ENCODE peak calls at places on chromosomes 1 and 21, in five cellular contexts. One of them, this sample, is unnamed.

GRCh38 chr1:170010443-170010842 is 64.1 kb downstream of the KIFAP3 start:
- DNase-seq in WTC11: peak
- DNase-seq in cardiac fibroblast: peak
- DNase-seq in H9: no peak
- DNase-seq in activated B cell treated with CpG ODN at 0.5 μM for 24 hours: no peak
- DNase-seq in this sample: no peak

GRCh38 chr1:155139895-155140629 is at the start of gene DPM3:
- DNase-seq in WTC11: peak
- DNase-seq in cardiac fibroblast: peak
- DNase-seq in H9: peak
- DNase-seq in activated B cell treated with CpG ODN at 0.5 μM for 24 hours: peak
- DNase-seq in this sample: peak

GRCh38 chr1:175373786-175374623 is 181.4 kb upstream of the KIAA0040 start:
- DNase-seq in WTC11: peak
- DNase-seq in cardiac fibroblast: no peak
- DNase-seq in H9: peak
- DNase-seq in activated B cell treated with CpG ODN at 0.5 μM for 24 hours: no peak
- DNase-seq in this sample: peak

GRCh38 chr1:243416510-243416909 is 160.7 kb downstream of the SDCCAG8 start:
- DNase-seq in WTC11: no peak
- DNase-seq in cardiac fibroblast: no peak
- DNase-seq in H9: no peak
- DNase-seq in activated B cell treated with CpG ODN at 0.5 μM for 24 hours: no peak
- DNase-seq in this sample: no peak

GRCh38 chr1:80384037-80384830 is 1377.7 kb upstream of the ADGRL4 start:
- DNase-seq in WTC11: no peak
- DNase-seq in cardiac fibroblast: peak
- DNase-seq in H9: no peak
- DNase-seq in activated B cell treated with CpG ODN at 0.5 μM for 24 hours: no peak
- DNase-seq in this sample: no peak

GRCh38 chr1:85417017-85417416 is 47.9 kb downstream of the DDAH1 start:
- DNase-seq in WTC11: peak
- DNase-seq in cardiac fibroblast: no peak
- DNase-seq in H9: peak
- DNase-seq in activated B cell treated with CpG ODN at 0.5 μM for 24 hours: no peak
- DNase-seq in this sample: no peak

GRCh38 chr1:234597894-234598293 is 12.1 kb downstream of the IRF2BP2 start:
- DNase-seq in WTC11: peak
- DNase-seq in cardiac fibroblast: peak
- DNase-seq in H9: no peak
- DNase-seq in activated B cell treated with CpG ODN at 0.5 μM for 24 hours: peak
- DNase-seq in this sample: no peak

GRCh38 chr1:53634571-53634979 is 104.4 kb downstream of the GLIS1 start:
- DNase-seq in WTC11: peak
- DNase-seq in cardiac fibroblast: no peak
- DNase-seq in H9: peak
- DNase-seq in activated B cell treated with CpG ODN at 0.5 μM for 24 hours: no peak
- DNase-seq in this sample: no peak

GRCh38 chr1:178738780-178739179 is 13.7 kb downstream of the RALGPS2 start:
- DNase-seq in WTC11: no peak
- DNase-seq in cardiac fibroblast: no peak
- DNase-seq in H9: no peak
- DNase-seq in activated B cell treated with CpG ODN at 0.5 μM for 24 hours: no peak
- DNase-seq in this sample: no peak

GRCh38 chr1:206674745-206675175 is 9.9 kb upstream of the MAPKAPK2 start:
- DNase-seq in WTC11: no peak
- DNase-seq in cardiac fibroblast: peak
- DNase-seq in H9: no peak
- DNase-seq in activated B cell treated with CpG ODN at 0.5 μM for 24 hours: no peak
- DNase-seq in this sample: no peak

GRCh38 chr1:162023547-162024501 is at the start of gene OLFML2B:
- DNase-seq in WTC11: peak
- DNase-seq in cardiac fibroblast: peak
- DNase-seq in H9: peak
- DNase-seq in activated B cell treated with CpG ODN at 0.5 μM for 24 hours: no peak
- DNase-seq in this sample: peak

DNA sequence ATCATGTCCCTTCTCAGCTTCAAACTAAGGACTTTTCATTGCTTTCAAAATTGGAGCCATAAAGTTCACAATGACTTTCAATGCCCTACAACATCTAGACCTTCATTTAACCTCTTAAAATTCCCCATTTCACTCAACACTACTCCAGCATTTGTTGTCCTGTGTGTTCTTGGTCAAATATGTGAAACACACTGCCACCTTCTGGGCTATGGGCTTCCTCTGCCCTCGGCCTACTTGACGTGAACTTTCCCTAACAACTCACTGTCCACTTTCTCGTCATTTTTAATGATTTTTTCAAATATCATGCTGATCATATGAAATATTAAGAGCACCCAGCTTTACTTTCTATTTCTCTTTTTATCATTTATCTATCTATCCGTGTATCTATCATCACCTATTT is 2018.4 kb downstream of the NCAM2 start:
- DNase-seq in WTC11: peak
- DNase-seq in cardiac fibroblast: no peak
- DNase-seq in H9: peak
- DNase-seq in activated B cell treated with CpG ODN at 0.5 μM for 24 hours: no peak
- DNase-seq in this sample: no peak
- TF ChIP-seq CTCF in WTC11: no peak
- TF ChIP-seq CTCF in cardiac fibroblast: no peak
- TF ChIP-seq CTCF in H9: peak
- TF ChIP-seq CTCF in activated B cell treated with CpG ODN at 0.5 μM for 24 hours: no peak
- TF ChIP-seq CTCF in this sample: peak

GRCh38 chr1:21510885-21511578 is 1.8 kb downstream of the ALPL start:
- DNase-seq in WTC11: no peak
- DNase-seq in cardiac fibroblast: peak
- DNase-seq in H9: no peak
- DNase-seq in activated B cell treated with CpG ODN at 0.5 μM for 24 hours: no peak
- DNase-seq in this sample: no peak
- TF ChIP-seq CTCF in WTC11: no peak
- TF ChIP-seq CTCF in cardiac fibroblast: no peak
- TF ChIP-seq CTCF in H9: peak
- TF ChIP-seq CTCF in activated B cell treated with CpG ODN at 0.5 μM for 24 hours: no peak
- TF ChIP-seq CTCF in this sample: peak

GRCh38 chr1:228552596-228553176 is 65.5 kb downstream of the RNF187 start:
- DNase-seq in WTC11: no peak
- DNase-seq in cardiac fibroblast: no peak
- DNase-seq in H9: no peak
- DNase-seq in activated B cell treated with CpG ODN at 0.5 μM for 24 hours: no peak
- DNase-seq in this sample: no peak
- TF ChIP-seq CTCF in WTC11: no peak
- TF ChIP-seq CTCF in cardiac fibroblast: no peak
- TF ChIP-seq CTCF in H9: no peak
- TF ChIP-seq CTCF in activated B cell treated with CpG ODN at 0.5 μM for 24 hours: no peak
- TF ChIP-seq CTCF in this sample: no peak

GRCh38 chr1:8318436-8318835 is 522 bp downstream of the SLC45A1 start:
- DNase-seq in WTC11: peak
- DNase-seq in cardiac fibroblast: no peak
- DNase-seq in H9: no peak
- DNase-seq in activated B cell treated with CpG ODN at 0.5 μM for 24 hours: peak
- DNase-seq in this sample: no peak

GRCh38 chr1:8321612-8322011 is 3.7 kb downstream of the SLC45A1 start:
- DNase-seq in WTC11: no peak
- DNase-seq in cardiac fibroblast: no peak
- DNase-seq in H9: no peak
- DNase-seq in activated B cell treated with CpG ODN at 0.5 μM for 24 hours: no peak
- DNase-seq in this sample: no peak

GRCh38 chr1:8314346-8315280 is 3.3 kb upstream of the SLC45A1 start:
- DNase-seq in WTC11: peak
- DNase-seq in cardiac fibroblast: peak
- DNase-seq in H9: peak
- DNase-seq in activated B cell treated with CpG ODN at 0.5 μM for 24 hours: no peak
- DNase-seq in this sample: peak

GRCh38 chr1:8315573-8316475 is 2.1 kb upstream of the SLC45A1 start:
- DNase-seq in WTC11: peak
- DNase-seq in cardiac fibroblast: no peak
- DNase-seq in H9: peak
- DNase-seq in activated B cell treated with CpG ODN at 0.5 μM for 24 hours: no peak
- DNase-seq in this sample: no peak

DNA sequence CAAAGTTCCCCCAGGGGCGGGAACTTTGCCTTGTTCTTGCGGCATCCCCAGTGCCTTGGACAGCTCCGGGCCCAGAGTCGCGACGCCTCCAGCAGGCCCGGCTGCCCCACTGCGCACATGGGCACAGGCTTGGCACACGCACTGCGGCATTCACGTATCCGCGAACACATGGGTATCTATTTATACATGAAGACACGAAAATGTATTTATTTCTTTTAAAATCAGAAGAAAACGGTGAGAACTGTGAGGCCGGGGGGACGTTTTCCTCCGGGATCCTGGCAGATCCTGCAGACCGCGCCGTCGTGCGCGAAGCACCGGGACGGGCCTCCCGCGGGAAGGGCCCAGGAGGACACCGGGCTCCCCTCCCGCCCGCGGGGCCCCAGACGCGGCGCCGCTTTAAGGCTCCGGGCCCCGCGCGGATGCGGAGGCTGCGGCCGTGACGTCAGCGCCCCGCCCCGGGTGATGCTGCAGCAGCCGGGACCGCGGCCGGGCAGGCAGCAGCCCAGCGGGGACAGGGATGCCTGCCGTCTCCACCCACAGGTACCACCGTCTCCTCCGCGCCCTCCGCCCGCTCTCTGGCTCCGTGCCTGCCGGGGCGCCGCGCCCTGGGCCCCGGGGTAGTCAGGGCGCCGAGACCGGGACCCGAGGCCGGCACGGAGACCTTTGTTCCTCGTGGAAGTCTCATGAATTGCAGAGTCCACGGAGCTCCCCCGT is at the start of gene SLC45A1:
- DNase-seq in WTC11: peak
- DNase-seq in cardiac fibroblast: peak
- DNase-seq in H9: peak
- DNase-seq in activated B cell treated with CpG ODN at 0.5 μM for 24 hours: peak
- DNase-seq in this sample: peak
- TF ChIP-seq CTCF in WTC11: no peak
- TF ChIP-seq CTCF in cardiac fibroblast: no peak
- TF ChIP-seq CTCF in H9: no peak
- TF ChIP-seq CTCF in activated B cell treated with CpG ODN at 0.5 μM for 24 hours: no peak
- TF ChIP-seq CTCF in this sample: no peak

GRCh38 chr1:109718495-109718894 is 6.4 kb downstream of the GSTM5 start:
- DNase-seq in WTC11: no peak
- DNase-seq in cardiac fibroblast: peak
- DNase-seq in H9: no peak
- DNase-seq in activated B cell treated with CpG ODN at 0.5 μM for 24 hours: no peak
- DNase-seq in this sample: no peak
- TF ChIP-seq CTCF in WTC11: no peak
- TF ChIP-seq CTCF in cardiac fibroblast: no peak
- TF ChIP-seq CTCF in H9: peak
- TF ChIP-seq CTCF in activated B cell treated with CpG ODN at 0.5 μM for 24 hours: no peak
- TF ChIP-seq CTCF in this sample: peak

DNA sequence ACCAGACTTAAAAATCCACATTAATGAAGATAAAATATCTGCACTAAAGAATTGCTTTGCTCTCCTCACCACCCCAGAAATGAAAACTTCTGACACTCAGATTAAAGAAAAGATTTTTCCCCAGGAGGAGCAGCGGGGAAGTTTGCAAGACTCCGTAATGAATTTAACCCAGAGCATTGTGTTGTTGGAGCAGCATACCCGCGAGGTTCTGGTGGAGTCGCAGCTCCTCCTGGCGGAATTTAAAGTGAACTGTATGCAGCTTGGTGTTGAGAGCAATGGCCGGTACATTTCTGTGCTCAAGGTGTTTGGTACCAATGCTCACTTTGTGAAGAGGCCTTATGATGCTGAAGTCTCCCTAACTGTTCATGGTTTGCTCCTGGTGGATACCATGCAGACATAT is 46.4 kb downstream of the VPS13D start:
- DNase-seq in WTC11: peak
- DNase-seq in cardiac fibroblast: peak
- DNase-seq in H9: peak
- DNase-seq in activated B cell treated with CpG ODN at 0.5 μM for 24 hours: no peak
- DNase-seq in this sample: no peak
- TF ChIP-seq CTCF in WTC11: peak
- TF ChIP-seq CTCF in cardiac fibroblast: peak
- TF ChIP-seq CTCF in H9: peak
- TF ChIP-seq CTCF in activated B cell treated with CpG ODN at 0.5 μM for 24 hours: no peak
- TF ChIP-seq CTCF in this sample: peak

This sample was measured in progenitor cell of endocrine pancreas.